ENCODE peak calls at places on chromosome 17, in six cellular contexts. W, I, T, M, A and L are unnamed samples.

GRCh38 chr17:48542956-48543853 is 1.7 kb downstream of the HOXB2 start:
- DNase-seq in T (peak), M (peak), W (peak), A (no peak), I (no peak), L (peak)

GRCh38 chr17:77125432-77125901 is 15.3 kb upstream of the SEC14L1 start:
- DNase-seq in A (peak), I (peak), M (no peak), T (peak), W (no peak), L (no peak)

GRCh38 chr17:40354191-40355122 is 10.1 kb downstream of the GJD3 start:
- DNase-seq in I (no peak), M (no peak), A (no peak), T (no peak), W (no peak), L (no peak)

GRCh38 chr17:73933871-73934270 is 269.6 kb upstream of the RPL38 start:
- DNase-seq in M (no peak), I (no peak), W (no peak), A (no peak), T (peak), L (no peak)

GRCh38 chr17:81553616-81554181 is 1.5 kb upstream of the FAAP100 start:
- DNase-seq in W (no peak), I (no peak), M (no peak), T (peak), A (peak), L (no peak)

GRCh38 chr17:72635034-72635654 is 457.3 kb downstream of the SLC39A11 start:
- DNase-seq in T (no peak), A (no peak), W (no peak), M (no peak), I (no peak), L (no peak)

GRCh38 chr17:57708401-57708800 is 36.7 kb downstream of the CCDC182 start:
- DNase-seq in T (peak), I (no peak), A (no peak), M (no peak), W (no peak), L (no peak)

GRCh38 chr17:52244689-52245088 is 86.2 kb upstream of the CA10 start:
- DNase-seq in M (no peak), W (no peak), I (no peak), A (no peak), T (no peak), L (no peak)

GRCh38 chr17:28937044-28937729 is 14.1 kb downstream of the PHF12 start:
- DNase-seq in W (no peak), T (no peak), I (no peak), A (no peak), M (no peak), L (no peak)

GRCh38 chr17:54172654-54173316 is 350.1 kb downstream of the KIF2B start:
- DNase-seq in T (peak), W (no peak), I (no peak), A (peak), M (no peak), L (no peak)

GRCh38 chr17:58156839-58157803 is 8.9 kb downstream of the OR4D1 start:
- DNase-seq in A (peak), T (no peak), W (peak), I (no peak), M (peak), L (peak)

GRCh38 chr17:74185786-74186185 is 17.7 kb upstream of the RPL38 start:
- DNase-seq in M (no peak), T (no peak), W (no peak), I (no peak), A (no peak), L (no peak)

GRCh38 chr17:60327122-60327869 is 64.6 kb downstream of the USP32 start:
- DNase-seq in M (peak), I (no peak), T (no peak), W (no peak), A (no peak), L (no peak)

GRCh38 chr17:39750131-39751015 is 12.6 kb downstream of the GRB7 start:
- DNase-seq in M (no peak), W (no peak), T (no peak), A (no peak), I (no peak), L (no peak)

GRCh38 chr17:38590988-38591758 is 14.6 kb downstream of the SRCIN1 start:
- DNase-seq in T (peak), A (no peak), I (no peak), M (no peak), W (no peak), L (no peak)

GRCh38 chr17:58329035-58329807 is 626 bp upstream of the TSPOAP1 start:
- DNase-seq in T (no peak), I (no peak), A (no peak), W (peak), M (peak), L (peak)

GRCh38 chr17:1322014-1322428 is 42.6 kb downstream of the TRARG1 start:
- DNase-seq in T (no peak), A (no peak), M (no peak), W (no peak), I (no peak), L (no peak)

GRCh38 chr17:32976131-32976530 is 15.5 kb upstream of the SPACA3 start:
- DNase-seq in I (no peak), M (no peak), W (no peak), A (no peak), T (no peak), L (no peak)

GRCh38 chr17:71084219-71084618 is 914.9 kb downstream of the KCNJ2 start:
- DNase-seq in T (peak), A (peak), W (no peak), I (no peak), M (no peak), L (no peak)

GRCh38 chr17:17028878-17029535 is 13.2 kb upstream of the MPRIP start:
- DNase-seq in M (no peak), I (no peak), T (no peak), W (no peak), A (no peak), L (no peak)

GRCh38 chr17:37518816-37519215 is 29.1 kb downstream of the DUSP14 start:
- DNase-seq in I (no peak), A (no peak), W (no peak), T (no peak), M (no peak), L (no peak)

GRCh38 chr17:47882247-47882646 is 13.8 kb upstream of the SP2 start:
- DNase-seq in M (no peak), A (peak), I (no peak), W (no peak), T (peak), L (no peak)

GRCh38 chr17:65514082-65514481 is 47.4 kb downstream of the AXIN2 start:
- DNase-seq in W (peak), T (peak), A (peak), I (no peak), M (no peak), L (peak)